ENCODE peak calls at places on chromosomes 6 and 20, in four cellular contexts. One of them, this sample, is unnamed.

GRCh38 chr6:7108196-7108963 is 619 bp downstream of the RREB1 start:
- DNase-seq in HL-60: no peak
- DNase-seq in K562: peak
- DNase-seq in GM12878: no peak
- DNase-seq in this sample: no peak

GRCh38 chr6:22804620-22805271 is 235.4 kb downstream of the HDGFL1 start:
- DNase-seq in GM12878: no peak
- DNase-seq in HL-60: no peak
- DNase-seq in K562: no peak
- DNase-seq in this sample: no peak

GRCh38 chr6:41247288-41247865 is 19.2 kb downstream of the TREML4 start:
- DNase-seq in GM12878: no peak
- DNase-seq in HL-60: no peak
- DNase-seq in K562: no peak
- DNase-seq in this sample: no peak

GRCh38 chr20:58647162-58647813 is 3.8 kb upstream of the STX16 start:
- DNase-seq in GM12878: no peak
- DNase-seq in K562: no peak
- DNase-seq in HL-60: no peak
- DNase-seq in this sample: no peak

GRCh38 chr6:31479933-31480535 is 17.9 kb upstream of the MICB start:
- DNase-seq in HL-60: no peak
- DNase-seq in GM12878: no peak
- DNase-seq in K562: no peak
- DNase-seq in this sample: no peak

GRCh38 chr20:59817846-59818245 is 115.6 kb downstream of the SYCP2 start:
- DNase-seq in GM12878: no peak
- DNase-seq in K562: no peak
- DNase-seq in HL-60: no peak
- DNase-seq in this sample: no peak

GRCh38 chr6:134317471-134318131 is at the start of gene SGK1:
- DNase-seq in K562: no peak
- DNase-seq in HL-60: no peak
- DNase-seq in GM12878: no peak
- DNase-seq in this sample: no peak

GRCh38 chr6:89566930-89567634 is 71.5 kb downstream of the LYRM2 start:
- DNase-seq in HL-60: no peak
- DNase-seq in GM12878: no peak
- DNase-seq in K562: no peak
- DNase-seq in this sample: no peak

GRCh38 chr6:130602151-130602770 is 224.9 kb upstream of the SMLR1 start:
- DNase-seq in K562: no peak
- DNase-seq in GM12878: no peak
- DNase-seq in HL-60: no peak
- DNase-seq in this sample: no peak

GRCh38 chr20:17510548-17510947 is 20.6 kb downstream of the BFSP1 start:
- DNase-seq in HL-60: no peak
- DNase-seq in GM12878: no peak
- DNase-seq in K562: no peak
- DNase-seq in this sample: no peak

GRCh38 chr6:158609455-158610155 is 34.9 kb downstream of the DYNLT1 start:
- DNase-seq in HL-60: no peak
- DNase-seq in K562: no peak
- DNase-seq in GM12878: no peak
- DNase-seq in this sample: no peak

GRCh38 chr20:45413479-45413878 is 2.5 kb upstream of the PIGT start:
- DNase-seq in GM12878: no peak
- DNase-seq in HL-60: no peak
- DNase-seq in K562: no peak
- DNase-seq in this sample: no peak

GRCh38 chr20:18465536-18466200 is 1.2 kb downstream of the DZANK1 start:
- DNase-seq in HL-60: no peak
- DNase-seq in K562: no peak
- DNase-seq in GM12878: peak
- DNase-seq in this sample: no peak

GRCh38 chr20:3660262-3661059 is 2.7 kb downstream of the GFRA4 start:
- DNase-seq in K562: no peak
- DNase-seq in GM12878: no peak
- DNase-seq in HL-60: no peak
- DNase-seq in this sample: no peak

DNA sequence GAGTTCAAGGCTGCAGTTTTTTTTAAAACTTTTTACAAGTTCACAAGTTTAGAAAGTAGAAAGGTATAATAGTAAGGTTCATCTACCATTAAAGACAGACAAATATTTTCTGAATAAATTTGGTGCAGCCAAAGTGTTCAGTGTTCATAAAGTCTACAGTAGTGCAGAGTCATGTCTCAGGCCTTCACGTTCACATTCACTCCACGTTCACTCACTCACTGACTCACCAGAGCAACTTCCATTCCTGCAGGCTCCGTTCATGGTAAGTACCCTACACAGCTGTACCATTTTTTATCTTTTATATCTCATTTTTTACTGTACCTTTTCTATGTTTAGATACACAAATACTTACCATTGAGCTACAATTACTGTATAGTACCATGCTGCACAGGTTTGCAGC is 67.6 kb downstream of the B4GALT5 start:
- DNase-seq in HL-60: no peak
- DNase-seq in K562: no peak
- DNase-seq in GM12878: no peak
- DNase-seq in this sample: no peak
- TF ChIP-seq SPI1 in HL-60: no peak
- TF ChIP-seq SPI1 in K562: no peak
- TF ChIP-seq SPI1 in GM12878: no peak
- TF ChIP-seq SPI1 in this sample: no peak

DNA sequence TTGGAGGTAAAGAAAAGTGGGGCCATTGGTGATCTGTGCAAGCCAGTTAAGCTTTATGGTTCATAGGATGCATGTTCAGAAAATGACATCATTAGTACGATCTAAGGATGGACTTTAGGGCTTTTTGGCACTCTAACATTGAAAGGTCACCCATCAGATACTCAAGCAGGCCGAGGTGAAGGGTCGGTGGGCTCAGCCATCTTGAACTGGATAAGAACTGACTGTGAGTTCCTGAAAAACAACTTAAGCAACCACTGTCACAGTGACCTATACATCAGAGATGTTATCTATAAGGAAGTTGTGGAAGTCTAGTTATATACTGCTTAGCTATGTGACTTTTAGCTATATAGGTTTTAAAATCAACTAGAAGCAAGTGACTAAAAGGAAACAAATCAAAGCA is 13.0 kb upstream of the ITCH start:
- DNase-seq in K562: no peak
- DNase-seq in GM12878: no peak
- DNase-seq in HL-60: peak
- DNase-seq in this sample: no peak
- TF ChIP-seq SPI1 in K562: no peak
- TF ChIP-seq SPI1 in GM12878: no peak
- TF ChIP-seq SPI1 in HL-60: peak
- TF ChIP-seq SPI1 in this sample: no peak

GRCh38 chr6:10847684-10848083 is 9.3 kb upstream of the MAK start:
- DNase-seq in HL-60: no peak
- DNase-seq in GM12878: no peak
- DNase-seq in K562: no peak
- DNase-seq in this sample: no peak
- TF ChIP-seq SPI1 in HL-60: no peak
- TF ChIP-seq SPI1 in GM12878: no peak
- TF ChIP-seq SPI1 in K562: no peak
- TF ChIP-seq SPI1 in this sample: no peak

DNA sequence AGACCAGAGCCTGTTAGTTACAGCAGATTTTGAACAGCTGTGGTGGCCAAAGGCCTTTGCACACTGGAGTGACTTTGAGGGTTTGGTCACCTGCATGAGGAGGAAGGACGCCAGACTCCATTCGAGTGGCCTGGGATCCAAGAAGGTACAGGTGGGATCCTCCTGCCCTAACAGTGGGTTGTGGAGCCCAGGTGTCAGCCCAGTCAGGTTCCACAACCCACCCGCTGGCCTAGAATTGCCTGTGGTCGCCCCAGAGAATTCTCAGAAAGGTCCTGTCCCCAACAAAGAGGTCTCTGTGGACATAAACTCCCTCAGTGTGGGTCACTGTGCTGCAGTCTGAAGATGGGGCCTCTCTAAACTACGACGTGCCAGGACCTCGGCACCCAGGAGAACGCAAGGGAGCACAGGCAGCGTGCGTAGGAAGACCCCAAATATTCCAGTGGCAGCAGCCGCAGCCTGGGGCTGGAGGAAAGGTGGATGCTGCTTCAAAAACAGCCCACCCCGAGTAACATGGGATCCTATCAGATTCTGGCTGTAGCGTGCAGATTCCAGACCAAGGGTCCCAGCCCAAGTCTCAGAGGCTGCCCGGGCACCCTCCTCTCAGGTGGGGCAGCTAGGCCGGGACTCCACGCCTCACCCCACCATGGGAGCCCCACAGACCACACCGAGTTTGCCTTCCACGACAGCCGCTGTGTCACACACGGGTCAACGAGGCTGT is 16.0 kb downstream of the ACSS1 start:
- DNase-seq in K562: no peak
- DNase-seq in HL-60: no peak
- DNase-seq in GM12878: no peak
- DNase-seq in this sample: no peak
- TF ChIP-seq SPI1 in K562: no peak
- TF ChIP-seq SPI1 in HL-60: no peak
- TF ChIP-seq SPI1 in GM12878: no peak
- TF ChIP-seq SPI1 in this sample: no peak

GRCh38 chr20:19659468-19659867 is 98.6 kb upstream of the RIN2 start:
- DNase-seq in K562: no peak
- DNase-seq in GM12878: no peak
- DNase-seq in HL-60: no peak
- DNase-seq in this sample: no peak

GRCh38 chr20:19649041-19649440 is 109.0 kb upstream of the RIN2 start:
- DNase-seq in HL-60: no peak
- DNase-seq in K562: no peak
- DNase-seq in GM12878: no peak
- DNase-seq in this sample: no peak

GRCh38 chr20:19652591-19653026 is 105.4 kb upstream of the RIN2 start:
- DNase-seq in K562: no peak
- DNase-seq in HL-60: no peak
- DNase-seq in GM12878: peak
- DNase-seq in this sample: no peak

GRCh38 chr20:19653328-19653727 is 104.7 kb upstream of the RIN2 start:
- DNase-seq in K562: no peak
- DNase-seq in HL-60: no peak
- DNase-seq in GM12878: no peak
- DNase-seq in this sample: no peak

DNA sequence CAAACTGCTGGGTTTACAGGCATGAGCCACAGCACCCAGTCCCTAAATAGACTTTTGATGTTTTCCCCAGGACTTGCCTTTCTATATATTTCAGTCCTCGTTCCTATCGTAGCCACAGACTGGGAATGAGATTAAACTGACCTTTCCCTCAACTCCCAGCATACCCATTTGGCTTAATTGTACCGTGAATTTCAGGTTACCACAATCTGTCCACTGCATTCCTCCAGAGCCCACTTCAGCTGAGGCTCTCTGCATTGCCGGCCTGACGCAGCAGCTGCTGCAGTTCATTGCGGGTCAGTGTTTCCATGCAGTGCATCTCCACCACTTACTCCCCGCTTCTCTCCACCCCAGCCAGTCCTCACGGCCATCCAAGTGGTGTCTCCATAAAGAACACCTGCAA is 103.2 kb upstream of the RIN2 start:
- DNase-seq in K562: no peak
- DNase-seq in HL-60: no peak
- DNase-seq in GM12878: no peak
- DNase-seq in this sample: no peak
- TF ChIP-seq SPI1 in K562: no peak
- TF ChIP-seq SPI1 in HL-60: no peak
- TF ChIP-seq SPI1 in GM12878: no peak
- TF ChIP-seq SPI1 in this sample: no peak

DNA sequence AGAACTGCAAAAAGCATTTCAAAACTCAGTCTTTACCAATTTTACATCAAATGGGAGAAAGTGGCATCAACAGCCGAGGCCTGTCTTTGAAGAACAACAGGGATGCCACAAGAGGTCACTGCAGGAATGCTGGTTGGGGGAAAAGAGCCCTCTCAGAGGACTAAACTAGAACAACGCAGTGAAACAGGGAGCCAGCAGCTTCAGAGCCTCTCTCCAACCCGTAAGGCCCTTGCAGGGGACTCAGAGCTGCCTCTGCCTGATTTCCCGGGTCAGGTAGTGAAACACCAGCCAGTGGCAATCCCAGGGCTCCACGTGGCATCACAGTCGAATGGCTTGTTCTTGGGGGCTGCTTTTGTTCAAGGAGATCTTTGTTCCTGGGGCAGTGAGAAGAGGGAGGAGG is 55.0 kb upstream of the KCNK16 start:
- DNase-seq in GM12878: no peak
- DNase-seq in HL-60: peak
- DNase-seq in K562: peak
- DNase-seq in this sample: peak
- TF ChIP-seq SPI1 in GM12878: no peak
- TF ChIP-seq SPI1 in HL-60: no peak
- TF ChIP-seq SPI1 in K562: no peak
- TF ChIP-seq SPI1 in this sample: no peak

GRCh38 chr6:73455865-73456629 is 4.0 kb upstream of the CGAS start:
- DNase-seq in GM12878: no peak
- DNase-seq in HL-60: peak
- DNase-seq in K562: no peak
- DNase-seq in this sample: no peak

GRCh38 chr6:73452107-73452461 is at the start of gene CGAS:
- DNase-seq in K562: no peak
- DNase-seq in HL-60: peak
- DNase-seq in GM12878: no peak
- DNase-seq in this sample: peak

GRCh38 chr6:73451166-73452106 is 661 bp downstream of the CGAS start:
- DNase-seq in GM12878: no peak
- DNase-seq in K562: no peak
- DNase-seq in HL-60: peak
- DNase-seq in this sample: peak
- TF ChIP-seq SPI1 in GM12878: peak
- TF ChIP-seq SPI1 in K562: no peak
- TF ChIP-seq SPI1 in HL-60: peak
- TF ChIP-seq SPI1 in this sample: peak

DNA sequence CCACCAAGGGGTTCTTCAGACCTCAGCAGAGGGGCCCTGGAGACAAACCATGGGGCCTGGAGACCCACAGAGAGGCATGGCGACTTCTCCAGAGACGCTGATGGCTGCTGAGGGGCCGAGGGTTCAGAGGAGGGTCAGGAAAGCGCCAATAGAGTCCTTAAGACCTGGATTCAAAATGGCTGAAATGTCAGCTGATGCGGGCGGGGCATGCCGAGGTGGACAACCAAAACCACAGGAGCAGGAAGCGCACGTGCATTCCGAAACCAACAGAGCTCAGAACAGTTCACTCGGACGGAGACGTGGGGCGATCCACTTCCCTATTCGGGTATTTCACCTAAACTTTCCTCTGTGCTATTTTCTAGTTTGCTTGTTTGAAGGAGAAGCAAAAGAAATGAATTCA is 99.9 kb upstream of the RIN2 start:
- DNase-seq in HL-60: peak
- DNase-seq in K562: no peak
- DNase-seq in GM12878: peak
- DNase-seq in this sample: no peak
- TF ChIP-seq SPI1 in HL-60: peak
- TF ChIP-seq SPI1 in K562: peak
- TF ChIP-seq SPI1 in GM12878: peak
- TF ChIP-seq SPI1 in this sample: peak